ENCODE peak calls at places on chromosomes 13 and 19, in four cellular contexts. E is dorsolateral prefrontal cortex, F is colonic mucosa, Z is heart left ventricle. M is an unnamed sample.

GRCh38 chr13:93991569-93991968 is 487.9 kb downstream of the DCT start:
- DNase-seq in E (no peak), F (no peak), Z (no peak), M (no peak)

GRCh38 chr19:13297023-13297422 is 146.8 kb downstream of the IER2 start:
- DNase-seq in E (no peak), Z (no peak), F (no peak), M (no peak)

GRCh38 chr13:112079696-112080095 is 12.7 kb downstream of the SOX1 start:
- DNase-seq in F (no peak), Z (no peak), E (no peak), M (no peak)

GRCh38 chr19:49677901-49678674 is 1.0 kb downstream of the PRMT1 start:
- DNase-seq in F (peak), E (peak), Z (peak), M (peak)

GRCh38 chr19:11581740-11582139 is 4.3 kb upstream of the ACP5 start:
- DNase-seq in Z (no peak), F (no peak), E (no peak), M (no peak)

GRCh38 chr13:29535663-29536655 is 59.5 kb downstream of the SLC7A1 start:
- DNase-seq in E (no peak), Z (no peak), F (no peak), M (no peak)

GRCh38 chr19:20371911-20372310 is 193.7 kb downstream of the ZNF737 start:
- DNase-seq in E (no peak), F (no peak), Z (no peak), M (no peak)

GRCh38 chr19:41296323-41296935 is 13.5 kb upstream of the CCDC97 start:
- DNase-seq in Z (no peak), E (no peak), F (no peak), M (no peak)

GRCh38 chr19:35302446-35302845 is 10.5 kb downstream of the MAG start:
- DNase-seq in F (no peak), E (no peak), Z (no peak), M (no peak)

GRCh38 chr19:51166846-51167490 is 24.9 kb downstream of the SIGLEC7 start:
- DNase-seq in F (peak), E (no peak), Z (peak), M (no peak)

GRCh38 chr19:19209372-19209771 is 2.4 kb upstream of the NCAN start:
- DNase-seq in F (no peak), E (no peak), Z (no peak), M (no peak)

GRCh38 chr19:29121684-29122083 is 91.3 kb downstream of the UQCRFS1 start:
- DNase-seq in Z (no peak), E (no peak), F (no peak), M (peak)

GRCh38 chr13:44818016-44818415 is 171.3 kb downstream of the NUFIP1 start:
- DNase-seq in E (no peak), F (no peak), Z (no peak), M (no peak)

GRCh38 chr19:15562145-15562544 is 52.9 kb upstream of the CYP4F8 start:
- DNase-seq in F (no peak), Z (no peak), E (no peak), M (no peak)

GRCh38 chr13:39023761-39024160 is 14.1 kb downstream of the PROSER1 start:
- DNase-seq in E (no peak), Z (no peak), F (peak), M (no peak)

GRCh38 chr13:83667606-83668005 is 214.7 kb downstream of the SLITRK1 start:
- DNase-seq in E (no peak), Z (no peak), F (no peak), M (no peak)

GRCh38 chr13:28138756-28139470 is 568 bp downstream of the PAN3 start:
- DNase-seq in F (peak), E (peak), Z (peak), M (peak)

GRCh38 chr13:93320942-93321341 is 94.3 kb downstream of the GPC6 start:
- DNase-seq in E (no peak), F (no peak), Z (no peak), M (no peak)

GRCh38 chr13:99220199-99220931 is 19.7 kb downstream of the UBAC2 start:
- DNase-seq in F (no peak), E (no peak), Z (no peak), M (no peak)

GRCh38 chr19:45528149-45528743 is 21.0 kb downstream of the VASP start:
- DNase-seq in E (no peak), F (no peak), Z (no peak), M (no peak)

GRCh38 chr19:42024622-42025111 is 30.6 kb upstream of the ATP1A3 start:
- DNase-seq in E (no peak), Z (peak), F (no peak), M (no peak)

GRCh38 chr19:13781547-13781946 is 7.3 kb downstream of the C19orf53 start:
- DNase-seq in Z (peak), E (peak), F (peak), M (peak)

GRCh38 chr19:18292810-18293641 is 11.6 kb upstream of the JUND start:
- DNase-seq in E (peak), Z (peak), F (peak), M (peak)

GRCh38 chr13:36998624-36999041 is 507 bp downstream of the ALG5 start:
- DNase-seq in F (peak), Z (no peak), E (no peak), M (peak)

GRCh38 chr19:4378886-4379285 is 21.5 kb downstream of the SH3GL1 start:
- DNase-seq in F (no peak), E (no peak), Z (no peak), M (no peak)

GRCh38 chr13:94546071-94546839 is 49.7 kb downstream of the TGDS start:
- DNase-seq in F (no peak), Z (no peak), E (no peak), M (no peak)

GRCh38 chr13:100063333-100063732 is 25.6 kb upstream of the PCCA start:
- DNase-seq in E (no peak), Z (no peak), F (no peak), M (no peak)

GRCh38 chr19:2722541-2723344 is 1.6 kb upstream of the DIRAS1 start:
- DNase-seq in F (peak), Z (peak), E (peak), M (no peak)

GRCh38 chr19:20482721-20483120 is 82.9 kb downstream of the ZNF737 start:
- DNase-seq in Z (no peak), E (no peak), F (no peak), M (no peak)

GRCh38 chr19:10007811-10008211 is 2.5 kb downstream of the COL5A3 start:
- DNase-seq in E (no peak), Z (peak), F (no peak), M (no peak)

GRCh38 chr13:32829269-32829668 is 187.0 kb upstream of the KL start:
- DNase-seq in Z (no peak), E (no peak), F (no peak), M (no peak)

GRCh38 chr19:8610041-8610927 is at the start of gene ADAMTS10:
- DNase-seq in Z (peak), E (no peak), F (peak), M (peak)

GRCh38 chr19:7612282-7613274 is 16.8 kb downstream of the XAB2 start:
- DNase-seq in Z (no peak), E (no peak), F (no peak), M (no peak)

GRCh38 chr13:78736142-78736541 is 77.2 kb upstream of the OBI1 start:
- DNase-seq in E (no peak), Z (no peak), F (no peak), M (no peak)

GRCh38 chr19:37361994-37362393 is 8.9 kb upstream of the ZNF527 start:
- DNase-seq in E (no peak), F (no peak), Z (no peak), M (no peak)

GRCh38 chr19:37362733-37363132 is 8.2 kb upstream of the ZNF527 start:
- DNase-seq in F (no peak), E (no peak), Z (no peak), M (no peak)
- TF ChIP-seq CTCF in F (no peak), E (no peak), Z (no peak), M (no peak)

DNA sequence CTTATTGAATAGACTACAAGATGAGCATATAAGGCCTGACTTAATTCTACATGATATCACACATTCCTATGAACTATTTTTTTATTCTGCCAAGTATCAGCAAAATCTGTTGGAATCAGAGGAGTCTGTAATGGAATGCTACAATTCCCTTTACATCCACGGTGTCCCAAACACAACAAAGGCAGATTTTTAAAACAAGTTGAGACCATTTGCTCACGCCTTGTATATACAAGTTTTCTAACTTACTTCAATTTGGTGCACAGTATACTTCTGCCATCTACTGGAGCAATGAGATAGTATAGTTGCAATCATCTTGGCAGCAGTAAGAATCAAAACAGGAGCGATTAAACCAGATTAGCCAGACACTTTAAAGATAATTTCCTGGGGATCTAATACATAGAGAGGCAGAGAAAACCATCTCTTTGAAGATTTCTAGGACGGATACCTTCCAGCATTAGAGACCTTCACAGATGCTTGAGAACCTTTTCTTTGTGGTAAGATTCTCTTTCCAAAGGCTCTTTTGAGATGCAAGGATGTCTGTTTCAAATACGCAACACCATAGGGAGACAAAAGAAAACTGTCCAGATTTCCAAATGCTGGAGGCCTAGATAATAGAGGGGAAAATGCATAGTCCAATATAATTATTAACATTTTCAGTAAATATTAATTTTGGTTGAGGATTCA is 302.0 kb upstream of the MIR17HG start:
- DNase-seq in Z (no peak), F (no peak), E (no peak), M (no peak)
- TF ChIP-seq CTCF in Z (no peak), F (no peak), E (peak), M (no peak)

GRCh38 chr19:1590641-1591397 is 1.8 kb downstream of the MBD3 start:
- DNase-seq in F (no peak), Z (no peak), E (no peak), M (peak)
- TF ChIP-seq CTCF in F (no peak), Z (no peak), E (no peak), M (no peak)

DNA sequence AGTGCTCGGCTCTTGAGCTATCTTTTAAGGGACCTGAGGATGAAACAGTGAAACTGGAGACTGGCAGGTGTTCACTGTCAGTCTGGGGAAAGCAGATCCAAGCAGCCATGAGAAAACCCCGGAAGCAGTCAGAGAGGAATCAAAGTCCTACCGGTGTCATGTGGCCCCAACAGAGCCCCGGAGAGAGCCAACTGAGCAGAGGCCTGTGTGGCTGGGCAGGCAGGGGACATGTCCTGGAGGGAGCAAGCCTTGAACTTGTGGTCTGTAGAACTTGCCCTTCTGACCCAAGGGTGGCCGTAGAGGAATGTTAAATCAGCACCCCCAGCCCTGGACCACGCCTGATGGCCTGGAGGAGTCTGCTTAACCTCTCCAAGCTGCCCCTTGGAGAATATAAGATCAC is 113.7 kb upstream of the ZNF507 start:
- DNase-seq in Z (no peak), E (no peak), F (no peak), M (no peak)
- TF ChIP-seq CTCF in Z (no peak), E (no peak), F (no peak), M (no peak)